ENCODE peak calls at places on chromosomes 3 and 15, in ten cellular contexts. V, P, J, X, T, C, O, Y, I and L are unnamed samples.

GRCh38 chr3:102790742-102791141 is 355.9 kb downstream of the ZPLD1 start:
- DNase-seq in V (no peak), P (no peak), J (no peak), X (no peak), T (no peak), C (no peak), O (no peak), Y (no peak), I (peak), L (no peak)

GRCh38 chr15:33068531-33068990 is 126.0 kb downstream of the FMN1 start:
- DNase-seq in V (peak), P (no peak), J (no peak), X (no peak), T (no peak), C (peak), O (no peak), Y (peak), I (no peak), L (no peak)

GRCh38 chr15:69357773-69358765 is 56.1 kb upstream of the KIF23 start:
- DNase-seq in V (no peak), P (no peak), J (no peak), X (no peak), T (no peak), C (peak), O (no peak), Y (no peak), I (peak), L (no peak)

GRCh38 chr3:85567074-85567676 is 608.4 kb downstream of the CADM2 start:
- DNase-seq in V (no peak), P (no peak), J (no peak), X (no peak), T (peak), C (peak), O (no peak), Y (peak), I (peak), L (peak)

GRCh38 chr3:198030125-198030524 is 70.1 kb downstream of the LMLN start:
- DNase-seq in V (no peak), P (no peak), J (no peak), X (no peak), T (no peak), C (no peak), O (no peak), Y (no peak), I (no peak), L (no peak)

GRCh38 chr3:190514163-190515153 is 573 bp downstream of the IL1RAP start:
- DNase-seq in V (no peak), P (peak), J (peak), X (no peak), T (peak), C (peak), O (peak), Y (peak), I (peak), L (peak)

GRCh38 chr3:32956750-32957570 is 5.5 kb downstream of the CCR4 start:
- DNase-seq in V (no peak), P (no peak), J (no peak), X (no peak), T (no peak), C (no peak), O (no peak), Y (no peak), I (peak), L (no peak)

GRCh38 chr3:46456118-46456517 is 8.6 kb downstream of the LTF start:
- DNase-seq in V (no peak), P (no peak), J (no peak), X (no peak), T (no peak), C (no peak), O (no peak), Y (no peak), I (no peak), L (no peak)

GRCh38 chr15:31552482-31553099 is 226.0 kb downstream of the KLF13 start:
- DNase-seq in V (no peak), P (no peak), J (no peak), X (no peak), T (no peak), C (no peak), O (no peak), Y (peak), I (no peak), L (no peak)

GRCh38 chr3:147318900-147319299 is 87.4 kb downstream of the ZIC4 start:
- DNase-seq in V (no peak), P (no peak), J (no peak), X (no peak), T (no peak), C (no peak), O (no peak), Y (no peak), I (no peak), L (no peak)

GRCh38 chr3:2099779-2100191 is 1.1 kb downstream of the CNTN4 start:
- DNase-seq in V (no peak), P (no peak), J (no peak), X (no peak), T (no peak), C (peak), O (no peak), Y (no peak), I (no peak), L (no peak)

GRCh38 chr15:84033793-84034553 is 201.6 kb upstream of the GOLGA6L4 start:
- DNase-seq in V (no peak), P (no peak), J (no peak), X (no peak), T (no peak), C (no peak), O (no peak), Y (peak), I (peak), L (no peak)

GRCh38 chr3:191269289-191270085 is 59.7 kb upstream of the CCDC50 start:
- DNase-seq in V (no peak), P (no peak), J (no peak), X (no peak), T (no peak), C (no peak), O (no peak), Y (no peak), I (no peak), L (no peak)

GRCh38 chr3:129549006-129549800 is 6.2 kb downstream of the H1-8 start:
- DNase-seq in V (no peak), P (no peak), J (no peak), X (no peak), T (no peak), C (no peak), O (no peak), Y (peak), I (peak), L (no peak)

GRCh38 chr3:115943579-115943978 is 320.3 kb downstream of the GAP43 start:
- DNase-seq in V (no peak), P (no peak), J (no peak), X (no peak), T (no peak), C (no peak), O (no peak), Y (no peak), I (no peak), L (no peak)

GRCh38 chr3:157369712-157370447 is 66.8 kb upstream of the PTX3 start:
- DNase-seq in V (no peak), P (no peak), J (no peak), X (no peak), T (no peak), C (no peak), O (no peak), Y (no peak), I (no peak), L (no peak)

GRCh38 chr3:149199474-149199873 is 22.2 kb downstream of the CP start:
- DNase-seq in V (peak), P (no peak), J (no peak), X (no peak), T (no peak), C (no peak), O (no peak), Y (no peak), I (peak), L (no peak)

GRCh38 chr3:57019057-57019456 is 41.4 kb upstream of the SPATA12 start:
- DNase-seq in V (no peak), P (no peak), J (no peak), X (no peak), T (no peak), C (no peak), O (no peak), Y (no peak), I (no peak), L (no peak)

GRCh38 chr3:171704002-171704401 is 106.3 kb downstream of the PLD1 start:
- DNase-seq in V (peak), P (no peak), J (no peak), X (no peak), T (no peak), C (no peak), O (no peak), Y (peak), I (peak), L (no peak)

GRCh38 chr3:31699309-31699953 is 166.7 kb downstream of the STT3B start:
- DNase-seq in V (no peak), P (no peak), J (no peak), X (no peak), T (no peak), C (no peak), O (no peak), Y (no peak), I (no peak), L (no peak)